ENCODE peak calls at places on chromosomes 11 and 22, in six cellular contexts. L is lower leg skin; K is stimulated activated CD4-positive, alpha-beta T cell treated with anti-CD3 and anti-CD28 coated beads, Interleukin-4, amount 100 ng/mL, for 1 hour; S is activated T-cell treated with anti-CD3 and anti-CD28 coated beads, Interleukin-2, amount 50 U/mL, for 1 hour; N is ELR; C is left kidney. D is an unnamed sample.

GRCh38 chr11:116733959-116734517 is 38.7 kb downstream of the BUD13 start:
- DNase-seq in L (peak), K (no peak), S (no peak), N (no peak), C (no peak), D (no peak)

GRCh38 chr11:9060700-9061111 is 30.7 kb downstream of the SCUBE2 start:
- DNase-seq in L (no peak), K (peak), S (no peak), N (peak), C (no peak), D (no peak)

GRCh38 chr11:99069831-99070444 is 49.2 kb downstream of the CNTN5 start:
- DNase-seq in L (no peak), K (no peak), S (no peak), N (peak), C (peak), D (peak)

GRCh38 chr11:64089493-64089892 is 53.8 kb downstream of the FLRT1 start:
- DNase-seq in L (no peak), K (no peak), S (no peak), N (no peak), C (no peak), D (no peak)

GRCh38 chr11:15107730-15108515 is 6.8 kb upstream of the INSC start:
- DNase-seq in L (no peak), K (no peak), S (no peak), N (peak), C (no peak), D (no peak)

GRCh38 chr11:33585564-33585963 is 115.1 kb downstream of the C11orf91 start:
- DNase-seq in L (no peak), K (no peak), S (no peak), N (no peak), C (no peak), D (no peak)

GRCh38 chr11:47905358-47906059 is 57.4 kb upstream of the NUP160 start:
- DNase-seq in L (no peak), K (no peak), S (no peak), N (peak), C (no peak), D (no peak)

GRCh38 chr22:32583921-32584335 is 109.3 kb downstream of the FBXO7 start:
- DNase-seq in L (no peak), K (no peak), S (no peak), N (no peak), C (no peak), D (no peak)

GRCh38 chr11:128694618-128695481 is 978 bp downstream of the FLI1 start:
- DNase-seq in L (peak), K (peak), S (peak), N (peak), C (peak), D (peak)

GRCh38 chr11:73230931-73231330 is 12.8 kb downstream of the P2RY2 start:
- DNase-seq in L (peak), K (no peak), S (no peak), N (no peak), C (no peak), D (no peak)

GRCh38 chr22:41862530-41863266 is 29.8 kb downstream of the SREBF2 start:
- DNase-seq in L (no peak), K (peak), S (peak), N (no peak), C (no peak), D (peak)

GRCh38 chr11:64358907-64359711 is at the start of gene RPS6KA4:
- DNase-seq in L (no peak), K (peak), S (peak), N (peak), C (peak), D (peak)

GRCh38 chr11:14075118-14075601 is 112.6 kb downstream of the SPON1 start:
- DNase-seq in L (no peak), K (peak), S (peak), N (peak), C (no peak), D (no peak)

GRCh38 chr11:92787638-92788037 is 181.8 kb upstream of the MTNR1B start:
- DNase-seq in L (no peak), K (no peak), S (no peak), N (no peak), C (no peak), D (no peak)

GRCh38 chr11:10934293-10934850 is 76.5 kb upstream of the ZBED5 start:
- DNase-seq in L (no peak), K (no peak), S (peak), N (no peak), C (no peak), D (no peak)

GRCh38 chr11:114478768-114479167 is 39.5 kb downstream of the REXO2 start:
- DNase-seq in L (no peak), K (no peak), S (no peak), N (peak), C (no peak), D (no peak)

GRCh38 chr22:44337658-44338004 is 24.9 kb upstream of the SHISAL1 start:
- DNase-seq in L (no peak), K (no peak), S (no peak), N (peak), C (peak), D (no peak)

GRCh38 chr11:81255905-81256304 is 1477.8 kb downstream of the FAM181B start:
- DNase-seq in L (no peak), K (no peak), S (no peak), N (no peak), C (no peak), D (no peak)

GRCh38 chr22:38240734-38241252 is 32.0 kb downstream of the TMEM184B start:
- DNase-seq in L (no peak), K (no peak), S (no peak), N (peak), C (peak), D (peak)

GRCh38 chr22:50502628-50503474 is 4.7 kb downstream of the LMF2 start:
- DNase-seq in L (no peak), K (no peak), S (no peak), N (no peak), C (no peak), D (no peak)

GRCh38 chr22:37230673-37231405 is 13.2 kb downstream of the RAC2 start:
- DNase-seq in L (no peak), K (peak), S (peak), N (peak), C (no peak), D (no peak)

GRCh38 chr11:68256331-68256741 is 15.4 kb downstream of the C11orf24 start:
- DNase-seq in L (peak), K (no peak), S (no peak), N (peak), C (peak), D (no peak)

GRCh38 chr11:61732705-61733104 is 19.7 kb upstream of the MYRF start:
- DNase-seq in L (no peak), K (no peak), S (no peak), N (peak), C (no peak), D (no peak)

GRCh38 chr22:26769663-26770062 is 112.3 kb downstream of the MIAT start:
- DNase-seq in L (no peak), K (no peak), S (no peak), N (no peak), C (no peak), D (no peak)

GRCh38 chr11:36398261-36398953 is 102.3 kb downstream of the PRR5L start:
- DNase-seq in L (no peak), K (no peak), S (no peak), N (no peak), C (no peak), D (no peak)

GRCh38 chr22:22655452-22656108 is 11.2 kb downstream of the GGTLC2 start:
- DNase-seq in L (peak), K (no peak), S (no peak), N (no peak), C (no peak), D (no peak)

GRCh38 chr11:77470971-77471370 is 2.9 kb downstream of the PAK1 start:
- DNase-seq in L (no peak), K (no peak), S (no peak), N (no peak), C (no peak), D (no peak)

GRCh38 chr22:28268845-28269244 is 349.8 kb upstream of the PITPNB start:
- DNase-seq in L (no peak), K (no peak), S (no peak), N (no peak), C (no peak), D (no peak)

GRCh38 chr11:36222755-36223635 is 66.2 kb downstream of the COMMD9 start:
- DNase-seq in L (no peak), K (no peak), S (no peak), N (no peak), C (no peak), D (peak)

GRCh38 chr22:45478108-45478771 is 24.4 kb upstream of the FBLN1 start:
- DNase-seq in L (no peak), K (no peak), S (no peak), N (peak), C (peak), D (no peak)

GRCh38 chr11:107733518-107733917 is 21.7 kb upstream of the SLN start:
- DNase-seq in L (no peak), K (no peak), S (no peak), N (peak), C (no peak), D (no peak)

GRCh38 chr22:19750666-19751490 is 9.7 kb upstream of the TBX1 start:
- DNase-seq in L (no peak), K (no peak), S (no peak), N (peak), C (peak), D (no peak)

D was measured in retina.